ENCODE peak calls at places on chromosome 22, in four cellular contexts. O, J, B and N are unnamed samples.

GRCh38 chr22:38170469-38170868 is 11.2 kb downstream of the PLA2G6 start:
- DNase-seq in O (no peak), J (no peak), B (no peak), N (no peak)

GRCh38 chr22:37951305-37951704 is 2.1 kb downstream of the C22orf23 start:
- DNase-seq in O (no peak), J (no peak), B (no peak), N (no peak)

GRCh38 chr22:33923033-33923432 is 2.8 kb upstream of the LARGE1 start:
- DNase-seq in O (no peak), J (no peak), B (no peak), N (no peak)

GRCh38 chr22:31289335-31289734 is 3.0 kb downstream of the PIK3IP1 start:
- DNase-seq in O (no peak), J (no peak), B (no peak), N (peak; percentile 48)

GRCh38 chr22:31329453-31330215 is 16.5 kb downstream of the PATZ1 start:
- DNase-seq in O (peak; percentile 29), J (no peak), B (no peak), N (no peak)

GRCh38 chr22:24559471-24559870 is 3.7 kb downstream of the SNRPD3 start:
- DNase-seq in O (no peak), J (no peak), B (no peak), N (no peak)

GRCh38 chr22:22167791-22168189 is 76.8 kb upstream of the VPREB1 start:
- DNase-seq in O (no peak), J (no peak), B (no peak), N (no peak)

GRCh38 chr22:49998718-49999062 is 13.9 kb downstream of the IL17REL start:
- DNase-seq in O (no peak), J (no peak), B (no peak), N (peak; percentile 33)

GRCh38 chr22:50010676-50011446 is 1.7 kb downstream of the IL17REL start:
- DNase-seq in O (no peak), J (no peak), B (peak; percentile 35), N (no peak)

GRCh38 chr22:27748355-27749168 is 53.0 kb downstream of the MN1 start:
- DNase-seq in O (no peak), J (no peak), B (no peak), N (no peak)

GRCh38 chr22:40156001-40156516 is 21.7 kb upstream of the TNRC6B start:
- DNase-seq in O (peak; percentile 59), J (no peak), B (no peak), N (peak; percentile 79)

GRCh38 chr22:50105529-50106100 is 15.8 kb downstream of the MOV10L1 start:
- DNase-seq in O (no peak), J (no peak), B (no peak), N (no peak)